ENCODE peak calls at places on chromosomes 7 and 10, in seven cellular contexts. A, R, O, V, N, J and B are unnamed samples.

GRCh38 chr10:112565434-112566053 is 118.5 kb downstream of the VTI1A start:
- DNase-seq in R (peak), V (no peak), N (peak), O (peak), A (peak), J (peak), B (peak)

GRCh38 chr7:72343991-72344390 is 68.1 kb downstream of the CALN1 start:
- DNase-seq in O (no peak), J (no peak), R (no peak), V (no peak), A (no peak), N (no peak), B (no peak)

GRCh38 chr10:84352251-84352842 is 24.0 kb downstream of the CCSER2 start:
- DNase-seq in R (peak), J (peak), N (peak), V (no peak), O (peak), A (peak), B (peak)

GRCh38 chr10:11612004-11613001 is 853 bp upstream of the USP6NL start:
- DNase-seq in J (peak), N (no peak), A (peak), V (no peak), R (no peak), O (peak), B (no peak)

GRCh38 chr10:14645239-14645960 is 129.3 kb downstream of the FAM107B start:
- DNase-seq in O (no peak), A (peak), R (no peak), V (no peak), N (no peak), J (no peak), B (no peak)

GRCh38 chr7:131538071-131538790 is 18.2 kb downstream of the PODXL start:
- DNase-seq in V (no peak), A (no peak), J (no peak), N (peak), R (no peak), O (no peak), B (no peak)

GRCh38 chr10:50420166-50420565 is 168.8 kb upstream of the ASAH2 start:
- DNase-seq in N (no peak), J (no peak), V (no peak), A (no peak), R (no peak), O (no peak), B (no peak)

GRCh38 chr10:98609265-98609664 is 162.5 kb upstream of the HPS1 start:
- DNase-seq in N (no peak), R (no peak), O (no peak), V (no peak), A (no peak), J (no peak), B (no peak)

GRCh38 chr7:14761506-14762296 is 140.8 kb downstream of the DGKB start:
- DNase-seq in J (peak), O (no peak), A (no peak), V (peak), N (peak), R (peak), B (no peak)